ENCODE peak calls at places on chromosomes 7 and 10, in eight cellular contexts. C is A549, K is ovary, F is spleen, M is transverse colon, X is thyroid gland, Z is fibroblast of pulmonary artery, R is colonic mucosa. Q is an unnamed sample.

GRCh38 chr7:74254858-74255379 is 720 bp upstream of the RFC2 start:
- DNase-seq in C (no peak), K (no peak), F (peak; percentile 79), M (peak; percentile 29), X (no peak), Z (no peak), R (no peak), Q (no peak)

GRCh38 chr10:9342865-9343450 is 1288.5 kb downstream of the GATA3 start:
- DNase-seq in C (no peak), K (no peak), F (no peak), M (no peak), X (no peak), Z (peak; percentile 61), R (no peak), Q (peak; percentile 20)

GRCh38 chr10:71854031-71854430 is 3.0 kb upstream of the PSAP start:
- DNase-seq in C (no peak), K (no peak), F (peak; percentile 28), M (no peak), X (peak; percentile 51), Z (peak; percentile 80), R (no peak), Q (peak; percentile 45)

GRCh38 chr10:21517134-21517982 is 8.1 kb downstream of the SKIDA1 start:
- DNase-seq in C (peak; percentile 56), K (peak; percentile 75), F (no peak), M (no peak), X (peak; percentile 64), Z (peak; percentile 55), R (no peak), Q (peak; percentile 67)

GRCh38 chr10:12469345-12469744 is 120.0 kb downstream of the CAMK1D start:
- DNase-seq in C (peak; percentile 63), K (no peak), F (no peak), M (no peak), X (no peak), Z (no peak), R (no peak), Q (no peak)

GRCh38 chr10:12919574-12919973 is 81.9 kb downstream of the CCDC3 start:
- DNase-seq in C (no peak), K (no peak), F (no peak), M (no peak), X (no peak), Z (no peak), R (no peak), Q (no peak)

GRCh38 chr10:50544095-50544856 is 79.5 kb downstream of the SGMS1 start:
- DNase-seq in C (no peak), K (no peak), F (no peak), M (no peak), X (no peak), Z (no peak), R (no peak), Q (no peak)

GRCh38 chr10:35384265-35384868 is 48.1 kb downstream of the CCNY start:
- DNase-seq in C (no peak), K (no peak), F (no peak), M (no peak), X (peak; percentile 52), Z (no peak), R (no peak), Q (no peak)

GRCh38 chr7:73909051-73909941 is 48.3 kb downstream of the TMEM270 start:
- DNase-seq in C (no peak), K (no peak), F (peak; percentile 72), M (no peak), X (no peak), Z (no peak), R (no peak), Q (no peak)

GRCh38 chr7:124723012-124723411 is 42.6 kb downstream of the GPR37 start:
- DNase-seq in C (peak; percentile 18), K (no peak), F (no peak), M (no peak), X (no peak), Z (peak; percentile 3), R (no peak), Q (no peak)

GRCh38 chr7:108459922-108460551 is 3.8 kb upstream of the NRCAM start:
- DNase-seq in C (peak; percentile 55), K (no peak), F (no peak), M (no peak), X (peak; percentile 46), Z (peak; percentile 63), R (no peak), Q (peak; percentile 38)

GRCh38 chr7:36633377-36633776 is 90.9 kb downstream of the AOAH start:
- DNase-seq in C (no peak), K (no peak), F (no peak), M (no peak), X (peak; percentile 5), Z (no peak), R (no peak), Q (no peak)

GRCh38 chr7:127516320-127516719 is 69.1 kb downstream of the GCC1 start:
- DNase-seq in C (no peak), K (no peak), F (no peak), M (no peak), X (no peak), Z (no peak), R (no peak), Q (no peak)

GRCh38 chr7:29989257-29989995 is at the start of gene SCRN1:
- DNase-seq in C (peak; percentile 57), K (peak; percentile 66), F (peak; percentile 88), M (peak; percentile 45), X (peak; percentile 54), Z (peak; percentile 36), R (peak; percentile 43), Q (peak; percentile 77)

DNA sequence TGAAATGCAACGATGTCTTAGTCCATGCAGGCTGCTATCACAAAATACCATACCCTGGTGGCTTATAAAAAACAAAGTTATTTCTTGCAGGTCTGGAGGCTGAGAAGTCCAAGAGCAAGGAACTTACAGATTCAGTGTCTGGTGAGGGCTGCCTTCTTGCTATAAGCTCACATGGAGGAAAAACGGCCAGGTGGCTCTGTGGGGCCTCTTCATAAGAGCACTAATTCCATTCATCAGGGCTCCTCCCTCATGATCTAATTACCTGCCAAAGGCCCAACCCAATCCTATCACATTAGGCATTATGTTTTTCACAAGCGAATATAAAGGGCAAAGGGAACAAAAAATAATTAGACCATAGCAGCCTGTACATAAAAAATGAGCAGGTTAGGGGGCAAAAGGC is 35.4 kb downstream of the PAPSS2 start:
- DNase-seq in C (no peak), K (no peak), F (no peak), M (peak; percentile 28), X (no peak), Z (no peak), R (no peak), Q (no peak)
- H3K4me3 ChIP-seq in C (no peak overlapping the region), K (no peak overlapping the region), F (no peak overlapping the region), M (no peak overlapping the region), X (no peak overlapping the region), Z (no peak overlapping the region), R (no peak overlapping the region), Q (no peak overlapping the region)

DNA sequence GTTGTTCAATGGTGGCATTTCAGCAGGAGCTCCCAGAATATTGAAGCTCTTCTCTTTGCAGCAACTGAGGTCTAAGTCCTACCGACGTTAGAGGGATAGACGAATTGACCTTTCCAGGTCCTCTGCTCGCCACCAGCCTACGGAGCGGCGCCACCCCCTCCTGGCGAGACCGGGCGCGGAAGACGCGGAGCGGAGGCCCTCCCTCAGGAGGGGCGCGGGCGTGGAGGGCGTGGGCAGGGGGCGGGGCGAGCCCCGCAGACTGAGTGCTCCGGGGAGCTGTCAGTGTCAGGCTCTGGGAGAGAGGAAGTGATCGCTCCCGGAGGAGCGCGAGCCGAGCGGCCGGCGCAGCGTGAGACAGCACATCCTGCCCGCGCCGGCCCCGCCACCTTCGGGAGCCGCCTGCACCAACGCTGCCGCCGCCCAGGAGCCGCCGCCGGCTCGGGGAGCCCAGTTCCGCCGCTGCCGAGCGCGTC is at the start of gene DYNC1I1:
- DNase-seq in C (peak; percentile 57), K (peak; percentile 64), F (peak; percentile 85), M (peak; percentile 62), X (peak; percentile 80), Z (peak; percentile 54), R (peak; percentile 61), Q (peak; percentile 72)
- TF ChIP-seq CTCF in C (no peak), K (no peak), F (no peak), M (no peak), X (no peak), Z (no peak), R (no peak), Q (no peak)

DNA sequence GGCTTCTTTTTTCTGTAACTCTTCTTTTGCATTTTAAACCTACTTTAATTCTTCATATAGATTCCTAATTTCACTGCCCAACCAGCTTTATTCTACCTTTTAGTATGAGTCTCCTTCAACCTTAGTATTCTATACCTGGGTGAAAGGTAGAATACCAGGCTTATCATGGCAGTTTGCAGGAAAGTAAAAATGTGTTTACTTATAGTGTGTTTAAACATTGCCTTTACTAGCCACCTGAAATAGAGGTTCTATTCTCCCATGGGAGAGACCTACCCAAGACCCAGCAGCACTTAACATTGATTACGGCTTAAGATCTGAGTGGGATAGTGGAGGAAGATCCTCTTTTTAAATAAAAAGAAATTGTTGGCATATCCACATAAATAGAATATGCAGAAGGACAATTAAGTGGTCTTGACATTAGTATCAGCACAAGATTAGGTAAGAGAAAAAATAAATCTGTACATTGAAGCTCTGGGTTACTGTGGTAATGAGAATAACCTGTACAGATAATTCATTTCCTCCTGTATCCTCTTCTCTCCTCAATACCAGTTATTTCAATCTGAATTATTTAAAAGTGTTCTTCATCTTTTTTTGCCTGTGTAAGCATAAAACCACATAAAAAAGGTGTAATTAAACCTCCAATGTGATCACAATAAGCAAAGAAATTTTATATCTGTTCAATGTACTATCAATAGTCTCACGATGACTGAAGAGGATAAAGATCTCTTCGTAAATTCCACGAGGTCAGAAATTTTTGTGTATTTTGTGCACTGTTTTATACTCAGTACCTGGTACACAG is 1.4 kb upstream of the MYPN start:
- DNase-seq in C (no peak), K (no peak), F (no peak), M (no peak), X (no peak), Z (no peak), R (no peak), Q (no peak)
- H3K4me3 ChIP-seq in C (no peak overlapping the region), K (no peak overlapping the region), F (no peak overlapping the region), M (no peak overlapping the region), X (no peak overlapping the region), Z (no peak overlapping the region), R (no peak overlapping the region), Q (no peak overlapping the region)

DNA sequence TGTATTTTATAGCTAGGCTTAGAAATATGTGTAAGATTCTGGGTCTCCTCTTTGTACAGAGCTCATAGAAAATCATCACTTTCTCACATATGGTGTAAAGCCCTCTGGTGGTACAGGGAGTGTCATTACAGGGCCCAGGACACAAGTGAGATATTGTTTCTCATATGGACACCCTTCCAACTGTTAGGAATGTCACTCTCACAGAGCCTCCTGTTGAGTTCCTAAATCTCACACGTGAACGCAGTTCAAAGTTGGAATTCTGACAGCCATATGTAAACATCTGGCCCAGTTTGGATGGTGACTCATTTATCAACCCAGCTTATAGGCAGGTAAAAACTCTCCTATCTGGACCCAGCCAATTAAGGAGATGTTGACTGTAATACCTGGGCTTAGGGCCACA is 35.4 kb upstream of the ZNF107 start:
- DNase-seq in C (no peak), K (no peak), F (no peak), M (no peak), X (peak; percentile 14), Z (peak; percentile 32), R (no peak), Q (peak; percentile 30)
- TF ChIP-seq CTCF in C (no peak), K (peak; percentile 55), F (peak; percentile 59), M (peak; percentile 15), X (peak; percentile 21), Z (peak; percentile 51), R (no peak), Q (peak; percentile 29)

DNA sequence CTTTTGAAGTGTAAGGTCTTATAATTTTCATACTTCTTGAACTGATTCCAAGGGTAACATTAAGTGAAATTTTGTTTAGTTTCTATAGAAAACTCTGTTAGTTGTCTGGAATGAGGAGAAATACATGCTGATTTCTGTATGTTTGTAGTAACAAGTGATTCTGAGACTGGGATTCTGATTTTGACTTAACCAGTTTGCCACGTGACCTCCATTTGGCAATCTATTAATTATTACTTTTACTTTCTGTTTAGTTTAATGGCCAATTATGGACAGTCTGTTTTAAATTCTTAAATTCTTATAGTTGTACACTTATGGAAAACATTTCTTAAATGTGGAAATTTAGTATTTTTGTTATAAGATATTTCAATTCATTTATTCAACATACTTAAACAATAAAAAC is 163.1 kb downstream of the ADK start:
- DNase-seq in C (no peak), K (no peak), F (no peak), M (no peak), X (no peak), Z (no peak), R (no peak), Q (no peak)
- H3K4me3 ChIP-seq in C (no peak overlapping the region), K (no peak overlapping the region), F (peak overlapping the region; percentile 11), M (no peak overlapping the region), X (no peak overlapping the region), Z (peak overlapping the region; percentile 15), R (no peak overlapping the region), Q (no peak overlapping the region)

Q was measured in testis.